ENCODE peak calls at places on chromosomes 5 and 9, in six cellular contexts. One of them, this sample, is unnamed. For H3K79me1 and H3K4me1, the result is how much of the 10 kb centered on the place peaks cover.

GRCh38 chr5:32852535-32852934 is 141.4 kb downstream of the NPR3 start:
- DNase-seq in mesendoderm: peak
- DNase-seq in IMR-90: peak
- DNase-seq in H1: peak
- DNase-seq in H9: peak
- DNase-seq in mesenchymal stem cell: peak
- DNase-seq in this sample: no peak

GRCh38 chr5:1099931-1100651 is 11.8 kb downstream of the SLC12A7 start:
- DNase-seq in H1: no peak
- DNase-seq in mesendoderm: peak
- DNase-seq in mesenchymal stem cell: peak
- DNase-seq in IMR-90: peak
- DNase-seq in H9: no peak
- DNase-seq in this sample: no peak

GRCh38 chr9:105205787-105206511 is 38.5 kb upstream of the SLC44A1 start:
- DNase-seq in H1: no peak
- DNase-seq in H9: no peak
- DNase-seq in mesenchymal stem cell: no peak
- DNase-seq in mesendoderm: no peak
- DNase-seq in IMR-90: peak
- DNase-seq in this sample: no peak

GRCh38 chr9:73093740-73094379 is 57.8 kb upstream of the ANXA1 start:
- DNase-seq in mesendoderm: no peak
- DNase-seq in IMR-90: peak
- DNase-seq in H1: no peak
- DNase-seq in H9: no peak
- DNase-seq in mesenchymal stem cell: peak
- DNase-seq in this sample: no peak

GRCh38 chr5:58183078-58183885 is 276.6 kb downstream of the PLK2 start:
- DNase-seq in H1: no peak
- DNase-seq in IMR-90: no peak
- DNase-seq in mesendoderm: no peak
- DNase-seq in mesenchymal stem cell: no peak
- DNase-seq in H9: no peak
- DNase-seq in this sample: no peak

GRCh38 chr5:21688655-21689054 is 1164.5 kb downstream of the CDH12 start:
- DNase-seq in mesendoderm: no peak
- DNase-seq in mesenchymal stem cell: no peak
- DNase-seq in H9: no peak
- DNase-seq in IMR-90: peak
- DNase-seq in H1: no peak
- DNase-seq in this sample: peak

GRCh38 chr5:102971693-102972293 is 148.1 kb downstream of the GIN1 start:
- DNase-seq in IMR-90: peak
- DNase-seq in H9: no peak
- DNase-seq in mesendoderm: peak
- DNase-seq in mesenchymal stem cell: peak
- DNase-seq in H1: no peak
- DNase-seq in this sample: no peak

GRCh38 chr5:67038817-67039603 is 157.6 kb downstream of the CD180 start:
- DNase-seq in H1: no peak
- DNase-seq in mesenchymal stem cell: peak
- DNase-seq in IMR-90: peak
- DNase-seq in mesendoderm: peak
- DNase-seq in H9: no peak
- DNase-seq in this sample: peak

GRCh38 chr5:26388946-26389345 is 649.4 kb downstream of the CDH9 start:
- DNase-seq in mesenchymal stem cell: no peak
- DNase-seq in mesendoderm: no peak
- DNase-seq in IMR-90: no peak
- DNase-seq in H1: no peak
- DNase-seq in H9: no peak
- DNase-seq in this sample: no peak

GRCh38 chr5:79974896-79975295 is 16.2 kb downstream of the MTX3 start:
- DNase-seq in mesendoderm: peak
- DNase-seq in H1: no peak
- DNase-seq in H9: no peak
- DNase-seq in mesenchymal stem cell: peak
- DNase-seq in IMR-90: peak
- DNase-seq in this sample: peak

GRCh38 chr5:160167623-160168165 is 48.4 kb upstream of the PWWP2A start:
- DNase-seq in H9: no peak
- DNase-seq in mesenchymal stem cell: no peak
- DNase-seq in H1: no peak
- DNase-seq in mesendoderm: no peak
- DNase-seq in IMR-90: no peak
- DNase-seq in this sample: peak

GRCh38 chr5:180441577-180441976 is 52.6 kb upstream of the CNOT6 start:
- DNase-seq in IMR-90: no peak
- DNase-seq in H1: no peak
- DNase-seq in mesendoderm: peak
- DNase-seq in mesenchymal stem cell: no peak
- DNase-seq in H9: no peak
- DNase-seq in this sample: peak

GRCh38 chr9:134367796-134368490 is 41.7 kb downstream of the RXRA start:
- DNase-seq in mesenchymal stem cell: peak
- DNase-seq in H9: no peak
- DNase-seq in H1: no peak
- DNase-seq in IMR-90: no peak
- DNase-seq in mesendoderm: no peak
- DNase-seq in this sample: peak
- H3K79me1 ChIP-seq in mesenchymal stem cell: half or more
- H3K79me1 ChIP-seq in H9: under half
- H3K79me1 ChIP-seq in H1: under half
- H3K79me1 ChIP-seq in IMR-90: half or more
- H3K79me1 ChIP-seq in mesendoderm: under half
- H3K79me1 ChIP-seq in this sample: under half

GRCh38 chr9:134377976-134378375 is 51.7 kb downstream of the RXRA start:
- DNase-seq in H9: no peak
- DNase-seq in IMR-90: no peak
- DNase-seq in mesenchymal stem cell: no peak
- DNase-seq in H1: no peak
- DNase-seq in mesendoderm: no peak
- DNase-seq in this sample: peak
- H3K4me1 ChIP-seq in H9: under half
- H3K4me1 ChIP-seq in IMR-90: under half
- H3K4me1 ChIP-seq in mesenchymal stem cell: half or more
- H3K4me1 ChIP-seq in H1: under half
- H3K4me1 ChIP-seq in mesendoderm: under half
- H3K4me1 ChIP-seq in this sample: under half

DNA sequence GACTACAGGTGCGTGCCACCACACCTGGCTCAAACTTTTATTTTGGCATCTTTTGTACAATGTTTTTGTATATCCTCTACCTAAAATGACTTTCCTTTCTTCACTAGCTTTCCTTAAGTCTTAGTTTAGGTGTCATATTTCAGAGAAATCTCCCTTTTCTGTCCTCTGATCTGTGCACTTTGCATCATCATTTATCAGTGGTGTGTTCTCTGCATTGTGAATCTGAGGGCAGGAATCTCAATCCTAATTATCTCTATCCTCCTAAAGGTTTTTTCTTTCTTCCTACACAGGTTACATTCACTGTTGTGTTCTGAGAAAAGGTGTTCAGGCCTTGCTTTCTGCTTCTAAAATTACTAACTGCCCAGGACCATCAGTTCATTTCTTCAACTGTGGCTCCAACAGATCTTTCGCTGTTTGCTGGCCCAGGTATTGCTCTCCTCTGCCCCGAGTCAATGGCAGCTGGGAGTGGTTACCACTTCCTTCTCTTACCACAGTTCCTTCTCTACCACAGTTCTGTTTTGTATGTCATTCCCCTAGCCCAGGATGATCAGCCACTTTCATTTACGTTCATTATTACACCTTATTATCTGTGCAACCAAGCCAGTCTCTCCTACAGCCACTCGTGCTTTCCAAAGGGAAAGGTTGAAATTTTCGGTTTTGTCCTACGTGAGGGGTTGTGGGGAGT is 14.0 kb downstream of the TGFBR1 start:
- DNase-seq in mesenchymal stem cell: no peak
- DNase-seq in IMR-90: no peak
- DNase-seq in H1: no peak
- DNase-seq in H9: no peak
- DNase-seq in mesendoderm: no peak
- DNase-seq in this sample: no peak
- H4K8ac ChIP-seq in mesenchymal stem cell: no peak
- H4K8ac ChIP-seq in IMR-90: no peak
- H4K8ac ChIP-seq in H1: no peak
- H4K8ac ChIP-seq in H9: no peak
- H4K8ac ChIP-seq in mesendoderm: no peak
- H4K8ac ChIP-seq in this sample: no peak

DNA sequence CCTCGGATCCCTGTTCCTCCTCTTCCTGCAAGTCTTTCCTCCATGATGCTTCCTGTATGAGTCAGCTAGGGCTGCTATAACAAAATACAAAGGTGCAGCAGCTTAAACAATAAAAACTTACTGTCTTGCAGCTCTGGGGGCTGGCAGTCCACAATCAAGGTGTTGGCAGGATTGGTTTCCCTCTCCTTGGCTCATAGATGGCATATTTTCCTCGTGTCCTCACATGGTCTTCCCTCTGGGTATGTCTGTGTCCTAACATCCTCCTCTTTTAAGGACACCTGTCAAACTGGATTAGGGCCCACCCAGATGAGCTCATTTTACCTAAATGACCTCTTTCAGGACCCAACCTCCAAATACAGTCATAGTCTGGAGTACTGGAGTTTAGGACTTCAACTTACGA is 117.5 kb downstream of the MED10 start:
- DNase-seq in mesenchymal stem cell: no peak
- DNase-seq in mesendoderm: no peak
- DNase-seq in IMR-90: no peak
- DNase-seq in H9: no peak
- DNase-seq in H1: no peak
- DNase-seq in this sample: no peak
- H3K79me1 ChIP-seq in mesenchymal stem cell: under half
- H3K79me1 ChIP-seq in mesendoderm: under half
- H3K79me1 ChIP-seq in IMR-90: under half
- H3K79me1 ChIP-seq in H9: under half
- H3K79me1 ChIP-seq in H1: under half
- H3K79me1 ChIP-seq in this sample: under half

DNA sequence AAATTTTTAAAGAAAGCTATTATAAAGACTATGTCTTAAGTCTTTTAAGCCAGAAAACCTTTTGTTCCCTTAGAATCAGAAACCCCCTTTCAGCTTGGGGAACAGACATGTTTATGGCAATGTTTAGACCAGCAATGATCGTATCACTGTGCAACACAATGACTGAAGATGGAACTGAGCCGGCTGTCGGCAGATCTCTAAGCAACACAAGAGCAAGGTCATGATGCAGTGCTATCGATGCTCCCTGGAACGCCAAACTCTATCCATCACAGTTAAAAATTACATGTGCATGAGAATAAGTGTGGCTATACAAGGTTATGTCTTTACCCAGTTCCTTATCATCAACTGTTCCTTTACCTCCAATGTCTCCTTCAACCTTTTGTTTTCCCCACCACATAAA is 1.8 kb upstream of the RNF44 start:
- DNase-seq in H1: no peak
- DNase-seq in mesendoderm: no peak
- DNase-seq in H9: no peak
- DNase-seq in mesenchymal stem cell: no peak
- DNase-seq in IMR-90: no peak
- DNase-seq in this sample: no peak
- H3K4me1 ChIP-seq in H1: under half
- H3K4me1 ChIP-seq in mesendoderm: under half
- H3K4me1 ChIP-seq in H9: under half
- H3K4me1 ChIP-seq in mesenchymal stem cell: under half
- H3K4me1 ChIP-seq in IMR-90: under half
- H3K4me1 ChIP-seq in this sample: under half

GRCh38 chr9:93664549-93665120 is 88.3 kb downstream of the PHF2 start:
- DNase-seq in H9: no peak
- DNase-seq in H1: no peak
- DNase-seq in mesenchymal stem cell: no peak
- DNase-seq in IMR-90: no peak
- DNase-seq in mesendoderm: no peak
- DNase-seq in this sample: no peak

GRCh38 chr9:93666279-93666784 is 89.9 kb downstream of the PHF2 start:
- DNase-seq in H9: no peak
- DNase-seq in IMR-90: no peak
- DNase-seq in H1: no peak
- DNase-seq in mesendoderm: no peak
- DNase-seq in mesenchymal stem cell: no peak
- DNase-seq in this sample: no peak

GRCh38 chr9:93663877-93664548 is 87.6 kb downstream of the PHF2 start:
- DNase-seq in H1: no peak
- DNase-seq in IMR-90: no peak
- DNase-seq in mesenchymal stem cell: no peak
- DNase-seq in H9: no peak
- DNase-seq in mesendoderm: no peak
- DNase-seq in this sample: no peak

GRCh38 chr9:93665566-93666278 is 89.3 kb downstream of the PHF2 start:
- DNase-seq in H1: no peak
- DNase-seq in mesenchymal stem cell: no peak
- DNase-seq in IMR-90: no peak
- DNase-seq in mesendoderm: no peak
- DNase-seq in H9: peak
- DNase-seq in this sample: no peak

GRCh38 chr9:93665128-93665565 is 88.8 kb downstream of the PHF2 start:
- DNase-seq in mesenchymal stem cell: no peak
- DNase-seq in H9: no peak
- DNase-seq in mesendoderm: no peak
- DNase-seq in IMR-90: no peak
- DNase-seq in H1: no peak
- DNase-seq in this sample: no peak
- H4K8ac ChIP-seq in mesenchymal stem cell: no peak
- H4K8ac ChIP-seq in H9: no peak
- H4K8ac ChIP-seq in mesendoderm: no peak
- H4K8ac ChIP-seq in IMR-90: no peak
- H4K8ac ChIP-seq in H1: no peak
- H4K8ac ChIP-seq in this sample: no peak

GRCh38 chr9:134365791-134366222 is 39.6 kb downstream of the RXRA start:
- DNase-seq in mesendoderm: peak
- DNase-seq in H9: peak
- DNase-seq in mesenchymal stem cell: no peak
- DNase-seq in H1: no peak
- DNase-seq in IMR-90: no peak
- DNase-seq in this sample: no peak

GRCh38 chr9:134368571-134368970 is 42.3 kb downstream of the RXRA start:
- DNase-seq in mesenchymal stem cell: peak
- DNase-seq in mesendoderm: no peak
- DNase-seq in H1: no peak
- DNase-seq in IMR-90: no peak
- DNase-seq in H9: no peak
- DNase-seq in this sample: no peak

GRCh38 chr9:134366223-134367031 is 40.2 kb downstream of the RXRA start:
- DNase-seq in IMR-90: peak
- DNase-seq in H1: no peak
- DNase-seq in H9: no peak
- DNase-seq in mesendoderm: no peak
- DNase-seq in mesenchymal stem cell: peak
- DNase-seq in this sample: peak

GRCh38 chr9:134365115-134365596 is 38.9 kb downstream of the RXRA start:
- DNase-seq in mesendoderm: no peak
- DNase-seq in H9: no peak
- DNase-seq in H1: no peak
- DNase-seq in IMR-90: no peak
- DNase-seq in mesenchymal stem cell: no peak
- DNase-seq in this sample: no peak

GRCh38 chr9:134367061-134367460 is 40.8 kb downstream of the RXRA start:
- DNase-seq in H9: no peak
- DNase-seq in mesenchymal stem cell: no peak
- DNase-seq in H1: no peak
- DNase-seq in IMR-90: no peak
- DNase-seq in mesendoderm: no peak
- DNase-seq in this sample: no peak
- H3K79me1 ChIP-seq in H9: under half
- H3K79me1 ChIP-seq in mesenchymal stem cell: half or more
- H3K79me1 ChIP-seq in H1: under half
- H3K79me1 ChIP-seq in IMR-90: half or more
- H3K79me1 ChIP-seq in mesendoderm: under half
- H3K79me1 ChIP-seq in this sample: under half